ENCODE peak calls at places on chromosome 3, in ten cellular contexts. One of them, this sample, is unnamed. For H3K36me3, the result is how much of the 10 kb centered on the place peaks cover.

GRCh38 chr3:107394502-107394901 is 17.3 kb downstream of the CCDC54 start:
- DNase-seq in kidney epithelial cell: no peak
- DNase-seq in stomach: no peak
- DNase-seq in IMR-90: no peak
- DNase-seq in fibroblast of lung: no peak
- DNase-seq in esophagus squamous epithelium: no peak
- DNase-seq in uterus: no peak
- DNase-seq in PC-3: peak
- DNase-seq in neural progenitor cell: no peak
- DNase-seq in BJ: no peak
- DNase-seq in this sample: peak

GRCh38 chr3:147656023-147656422 is 246.9 kb downstream of the ZIC1 start:
- DNase-seq in neural progenitor cell: no peak
- DNase-seq in uterus: no peak
- DNase-seq in BJ: no peak
- DNase-seq in stomach: no peak
- DNase-seq in fibroblast of lung: no peak
- DNase-seq in esophagus squamous epithelium: no peak
- DNase-seq in PC-3: peak
- DNase-seq in IMR-90: no peak
- DNase-seq in kidney epithelial cell: no peak
- DNase-seq in this sample: no peak

GRCh38 chr3:18635215-18635614 is 210.1 kb upstream of the SATB1 start:
- DNase-seq in neural progenitor cell: no peak
- DNase-seq in kidney epithelial cell: no peak
- DNase-seq in fibroblast of lung: no peak
- DNase-seq in PC-3: peak
- DNase-seq in BJ: no peak
- DNase-seq in IMR-90: no peak
- DNase-seq in esophagus squamous epithelium: no peak
- DNase-seq in uterus: no peak
- DNase-seq in stomach: no peak
- DNase-seq in this sample: no peak

GRCh38 chr3:128620268-128620691 is 30.3 kb downstream of the RPN1 start:
- DNase-seq in PC-3: no peak
- DNase-seq in uterus: no peak
- DNase-seq in kidney epithelial cell: no peak
- DNase-seq in stomach: no peak
- DNase-seq in BJ: no peak
- DNase-seq in IMR-90: no peak
- DNase-seq in esophagus squamous epithelium: no peak
- DNase-seq in neural progenitor cell: no peak
- DNase-seq in fibroblast of lung: no peak
- DNase-seq in this sample: no peak

GRCh38 chr3:120033594-120033993 is 60.7 kb downstream of the GSK3B start:
- DNase-seq in PC-3: no peak
- DNase-seq in stomach: no peak
- DNase-seq in neural progenitor cell: no peak
- DNase-seq in esophagus squamous epithelium: no peak
- DNase-seq in fibroblast of lung: no peak
- DNase-seq in kidney epithelial cell: no peak
- DNase-seq in IMR-90: no peak
- DNase-seq in uterus: no peak
- DNase-seq in BJ: no peak
- DNase-seq in this sample: no peak

GRCh38 chr3:181210275-181210674 is 220.7 kb upstream of the DNAJC19 start:
- DNase-seq in PC-3: peak
- DNase-seq in fibroblast of lung: peak
- DNase-seq in esophagus squamous epithelium: no peak
- DNase-seq in kidney epithelial cell: no peak
- DNase-seq in BJ: no peak
- DNase-seq in stomach: no peak
- DNase-seq in uterus: no peak
- DNase-seq in IMR-90: peak
- DNase-seq in neural progenitor cell: peak
- DNase-seq in this sample: peak

GRCh38 chr3:48514431-48515227 is 10.7 kb upstream of the SHISA5 start:
- DNase-seq in neural progenitor cell: no peak
- DNase-seq in kidney epithelial cell: no peak
- DNase-seq in uterus: no peak
- DNase-seq in PC-3: no peak
- DNase-seq in fibroblast of lung: no peak
- DNase-seq in IMR-90: no peak
- DNase-seq in BJ: no peak
- DNase-seq in esophagus squamous epithelium: no peak
- DNase-seq in stomach: no peak
- DNase-seq in this sample: no peak

GRCh38 chr3:46464326-46465195 is at the start of gene LTF:
- DNase-seq in BJ: no peak
- DNase-seq in IMR-90: no peak
- DNase-seq in esophagus squamous epithelium: no peak
- DNase-seq in kidney epithelial cell: no peak
- DNase-seq in PC-3: no peak
- DNase-seq in fibroblast of lung: no peak
- DNase-seq in neural progenitor cell: no peak
- DNase-seq in stomach: no peak
- DNase-seq in uterus: no peak
- DNase-seq in this sample: no peak

GRCh38 chr3:127734754-127735473 is 62.2 kb downstream of the ABTB1 start:
- DNase-seq in fibroblast of lung: peak
- DNase-seq in neural progenitor cell: no peak
- DNase-seq in BJ: peak
- DNase-seq in kidney epithelial cell: peak
- DNase-seq in uterus: no peak
- DNase-seq in esophagus squamous epithelium: no peak
- DNase-seq in stomach: no peak
- DNase-seq in PC-3: peak
- DNase-seq in IMR-90: peak
- DNase-seq in this sample: peak

GRCh38 chr3:147191795-147192385 is 214.5 kb downstream of the ZIC4 start:
- DNase-seq in IMR-90: peak
- DNase-seq in BJ: peak
- DNase-seq in fibroblast of lung: peak
- DNase-seq in PC-3: peak
- DNase-seq in esophagus squamous epithelium: no peak
- DNase-seq in neural progenitor cell: peak
- DNase-seq in kidney epithelial cell: peak
- DNase-seq in stomach: no peak
- DNase-seq in uterus: no peak
- DNase-seq in this sample: peak

GRCh38 chr3:193964517-193964880 is 171.4 kb upstream of the HES1 start:
- DNase-seq in esophagus squamous epithelium: no peak
- DNase-seq in neural progenitor cell: no peak
- DNase-seq in uterus: no peak
- DNase-seq in fibroblast of lung: no peak
- DNase-seq in PC-3: no peak
- DNase-seq in stomach: no peak
- DNase-seq in BJ: no peak
- DNase-seq in kidney epithelial cell: no peak
- DNase-seq in IMR-90: no peak
- DNase-seq in this sample: no peak

GRCh38 chr3:49536875-49537533 is 17.3 kb upstream of the BSN start:
- DNase-seq in stomach: no peak
- DNase-seq in esophagus squamous epithelium: no peak
- DNase-seq in neural progenitor cell: no peak
- DNase-seq in PC-3: no peak
- DNase-seq in fibroblast of lung: no peak
- DNase-seq in IMR-90: no peak
- DNase-seq in kidney epithelial cell: no peak
- DNase-seq in BJ: no peak
- DNase-seq in uterus: no peak
- DNase-seq in this sample: no peak

GRCh38 chr3:12746419-12746818 is 12.6 kb downstream of the TMEM40 start:
- DNase-seq in neural progenitor cell: no peak
- DNase-seq in BJ: no peak
- DNase-seq in PC-3: no peak
- DNase-seq in uterus: no peak
- DNase-seq in stomach: no peak
- DNase-seq in kidney epithelial cell: no peak
- DNase-seq in fibroblast of lung: no peak
- DNase-seq in IMR-90: no peak
- DNase-seq in esophagus squamous epithelium: no peak
- DNase-seq in this sample: no peak

GRCh38 chr3:100090669-100091005 is 23.7 kb downstream of the FILIP1L start:
- DNase-seq in uterus: no peak
- DNase-seq in esophagus squamous epithelium: no peak
- DNase-seq in IMR-90: no peak
- DNase-seq in stomach: no peak
- DNase-seq in fibroblast of lung: no peak
- DNase-seq in PC-3: no peak
- DNase-seq in neural progenitor cell: no peak
- DNase-seq in BJ: no peak
- DNase-seq in kidney epithelial cell: no peak
- DNase-seq in this sample: no peak

GRCh38 chr3:57948782-57949242 is 59.4 kb upstream of the FLNB start:
- DNase-seq in stomach: no peak
- DNase-seq in PC-3: no peak
- DNase-seq in uterus: peak
- DNase-seq in neural progenitor cell: no peak
- DNase-seq in kidney epithelial cell: no peak
- DNase-seq in BJ: no peak
- DNase-seq in IMR-90: no peak
- DNase-seq in esophagus squamous epithelium: no peak
- DNase-seq in fibroblast of lung: no peak
- DNase-seq in this sample: no peak

GRCh38 chr3:111915905-111916304 is 56.8 kb downstream of the PHLDB2 start:
- DNase-seq in BJ: peak
- DNase-seq in fibroblast of lung: no peak
- DNase-seq in IMR-90: no peak
- DNase-seq in kidney epithelial cell: no peak
- DNase-seq in esophagus squamous epithelium: no peak
- DNase-seq in uterus: no peak
- DNase-seq in stomach: no peak
- DNase-seq in neural progenitor cell: peak
- DNase-seq in PC-3: no peak
- DNase-seq in this sample: no peak
- H3K36me3 ChIP-seq in BJ: under half
- H3K36me3 ChIP-seq in fibroblast of lung: under half
- H3K36me3 ChIP-seq in IMR-90: under half
- H3K36me3 ChIP-seq in kidney epithelial cell: under half
- H3K36me3 ChIP-seq in esophagus squamous epithelium: under half
- H3K36me3 ChIP-seq in uterus: under half
- H3K36me3 ChIP-seq in stomach: under half
- H3K36me3 ChIP-seq in neural progenitor cell: under half
- H3K36me3 ChIP-seq in PC-3: half or more
- H3K36me3 ChIP-seq in this sample: under half

GRCh38 chr3:40451551-40451950 is 5.6 kb upstream of the RPL14 start:
- DNase-seq in neural progenitor cell: no peak
- DNase-seq in IMR-90: no peak
- DNase-seq in kidney epithelial cell: no peak
- DNase-seq in uterus: no peak
- DNase-seq in BJ: no peak
- DNase-seq in fibroblast of lung: no peak
- DNase-seq in esophagus squamous epithelium: no peak
- DNase-seq in stomach: no peak
- DNase-seq in PC-3: peak
- DNase-seq in this sample: peak
- H3K4me3 ChIP-seq in neural progenitor cell: no peak
- H3K4me3 ChIP-seq in IMR-90: no peak
- H3K4me3 ChIP-seq in kidney epithelial cell: no peak
- H3K4me3 ChIP-seq in uterus: no peak
- H3K4me3 ChIP-seq in BJ: no peak
- H3K4me3 ChIP-seq in fibroblast of lung: no peak
- H3K4me3 ChIP-seq in esophagus squamous epithelium: no peak
- H3K4me3 ChIP-seq in stomach: no peak
- H3K4me3 ChIP-seq in PC-3: peak
- H3K4me3 ChIP-seq in this sample: no peak

GRCh38 chr3:115657168-115657567 is 33.9 kb downstream of the GAP43 start:
- DNase-seq in esophagus squamous epithelium: no peak
- DNase-seq in BJ: no peak
- DNase-seq in uterus: no peak
- DNase-seq in stomach: no peak
- DNase-seq in fibroblast of lung: no peak
- DNase-seq in PC-3: no peak
- DNase-seq in kidney epithelial cell: no peak
- DNase-seq in neural progenitor cell: no peak
- DNase-seq in IMR-90: no peak
- DNase-seq in this sample: no peak
- TF ChIP-seq CTCF in esophagus squamous epithelium: no peak
- TF ChIP-seq CTCF in BJ: no peak
- TF ChIP-seq CTCF in uterus: no peak
- TF ChIP-seq CTCF in stomach: no peak
- TF ChIP-seq CTCF in fibroblast of lung: peak
- TF ChIP-seq CTCF in PC-3: no peak
- TF ChIP-seq CTCF in kidney epithelial cell: no peak
- TF ChIP-seq CTCF in neural progenitor cell: no peak
- TF ChIP-seq CTCF in IMR-90: no peak
- TF ChIP-seq CTCF in this sample: no peak

GRCh38 chr3:36991147-36991546 is 1.8 kb downstream of the EPM2AIP1 start:
- DNase-seq in stomach: no peak
- DNase-seq in fibroblast of lung: no peak
- DNase-seq in kidney epithelial cell: no peak
- DNase-seq in neural progenitor cell: no peak
- DNase-seq in PC-3: no peak
- DNase-seq in esophagus squamous epithelium: no peak
- DNase-seq in BJ: no peak
- DNase-seq in IMR-90: no peak
- DNase-seq in uterus: no peak
- DNase-seq in this sample: no peak

GRCh38 chr3:36989568-36989967 is 3.4 kb downstream of the EPM2AIP1 start:
- DNase-seq in fibroblast of lung: no peak
- DNase-seq in IMR-90: no peak
- DNase-seq in esophagus squamous epithelium: no peak
- DNase-seq in neural progenitor cell: no peak
- DNase-seq in BJ: no peak
- DNase-seq in kidney epithelial cell: no peak
- DNase-seq in PC-3: no peak
- DNase-seq in uterus: no peak
- DNase-seq in stomach: no peak
- DNase-seq in this sample: no peak

GRCh38 chr3:36988336-36988735 is 4.6 kb downstream of the EPM2AIP1 start:
- DNase-seq in BJ: no peak
- DNase-seq in uterus: no peak
- DNase-seq in stomach: no peak
- DNase-seq in kidney epithelial cell: no peak
- DNase-seq in IMR-90: no peak
- DNase-seq in PC-3: no peak
- DNase-seq in esophagus squamous epithelium: no peak
- DNase-seq in fibroblast of lung: no peak
- DNase-seq in neural progenitor cell: no peak
- DNase-seq in this sample: no peak

GRCh38 chr3:36991923-36992805 is 767 bp downstream of the EPM2AIP1 start:
- DNase-seq in neural progenitor cell: peak
- DNase-seq in uterus: peak
- DNase-seq in PC-3: peak
- DNase-seq in stomach: no peak
- DNase-seq in BJ: peak
- DNase-seq in IMR-90: peak
- DNase-seq in fibroblast of lung: peak
- DNase-seq in esophagus squamous epithelium: no peak
- DNase-seq in kidney epithelial cell: peak
- DNase-seq in this sample: peak

DNA sequence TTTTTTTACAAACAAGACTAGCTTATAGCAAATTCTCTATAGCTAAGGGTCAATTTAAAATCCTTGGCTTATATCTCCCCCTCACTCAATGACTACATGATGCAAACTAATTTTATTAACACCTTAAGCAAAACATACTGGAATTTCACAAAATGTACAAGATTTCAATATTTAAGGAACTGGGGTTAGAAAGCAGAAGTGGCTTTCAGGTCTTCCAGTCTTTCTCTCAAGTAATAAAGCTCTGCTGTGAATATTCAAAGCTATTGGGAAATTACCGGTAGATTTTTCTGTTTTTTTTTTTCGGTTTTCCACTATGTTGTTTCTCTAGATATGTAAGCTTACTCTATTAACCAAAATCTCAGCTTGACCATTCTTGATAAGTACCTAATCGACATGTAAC is 3.9 kb downstream of the EPM2AIP1 start:
- DNase-seq in PC-3: no peak
- DNase-seq in BJ: no peak
- DNase-seq in esophagus squamous epithelium: no peak
- DNase-seq in stomach: no peak
- DNase-seq in kidney epithelial cell: no peak
- DNase-seq in uterus: no peak
- DNase-seq in fibroblast of lung: no peak
- DNase-seq in IMR-90: no peak
- DNase-seq in neural progenitor cell: no peak
- DNase-seq in this sample: no peak
- H3K36me3 ChIP-seq in PC-3: under half
- H3K36me3 ChIP-seq in BJ: under half
- H3K36me3 ChIP-seq in esophagus squamous epithelium: under half
- H3K36me3 ChIP-seq in stomach: under half
- H3K36me3 ChIP-seq in kidney epithelial cell: under half
- H3K36me3 ChIP-seq in uterus: under half
- H3K36me3 ChIP-seq in fibroblast of lung: under half
- H3K36me3 ChIP-seq in IMR-90: under half
- H3K36me3 ChIP-seq in neural progenitor cell: under half
- H3K36me3 ChIP-seq in this sample: under half